ENCODE peak calls at places on chromosomes 6 and 20, in five cellular contexts. T is cardiac muscle cell, L is adrenal gland, J is colonic mucosa, Q is transverse colon. U is an unnamed sample. For H3K4me1, the result is how much of the 10 kb centered on the place peaks cover.

GRCh38 chr6:106626485-106626884 is 2.8 kb downstream of the RTN4IP1 start:
- DNase-seq in T (peak), L (no peak), J (no peak), Q (no peak), U (no peak)

GRCh38 chr6:24909281-24910216 is 26.2 kb downstream of the RIPOR2 start:
- DNase-seq in T (no peak), L (no peak), J (no peak), Q (no peak), U (no peak)

GRCh38 chr6:162442675-162443074 is 284.9 kb downstream of the PRKN start:
- DNase-seq in T (peak), L (peak), J (no peak), Q (no peak), U (no peak)

GRCh38 chr20:9139106-9139808 is 70.4 kb downstream of the PLCB4 start:
- DNase-seq in T (no peak), L (no peak), J (no peak), Q (no peak), U (no peak)

GRCh38 chr6:87154641-87155271 is 609 bp upstream of the ZNF292 start:
- DNase-seq in T (no peak), L (no peak), J (no peak), Q (no peak), U (no peak)

GRCh38 chr6:140871911-140872310 is 1260.8 kb upstream of the GJE1 start:
- DNase-seq in T (no peak), L (no peak), J (no peak), Q (no peak), U (no peak)

GRCh38 chr6:139699335-139699734 is 324.9 kb upstream of the CITED2 start:
- DNase-seq in T (no peak), L (peak), J (no peak), Q (no peak), U (no peak)

GRCh38 chr6:143962644-143962929 is 45.5 kb downstream of the PLAGL1 start:
- DNase-seq in T (no peak), L (no peak), J (no peak), Q (no peak), U (peak)

GRCh38 chr20:44212792-44213191 is 2.2 kb upstream of the OSER1 start:
- DNase-seq in T (no peak), L (no peak), J (no peak), Q (no peak), U (no peak)

GRCh38 chr6:70375882-70376281 is 37.4 kb upstream of the FAM135A start:
- DNase-seq in T (no peak), L (no peak), J (no peak), Q (no peak), U (no peak)

GRCh38 chr6:118495639-118496296 is 52.3 kb upstream of the PLN start:
- DNase-seq in T (no peak), L (no peak), J (no peak), Q (no peak), U (no peak)

GRCh38 chr6:135600086-135600702 is 102.7 kb upstream of the AHI1 start:
- DNase-seq in T (no peak), L (no peak), J (no peak), Q (no peak), U (peak)

GRCh38 chr6:94074764-94075163 is 655.4 kb upstream of the EPHA7 start:
- DNase-seq in T (no peak), L (no peak), J (no peak), Q (no peak), U (no peak)

GRCh38 chr6:149851461-149851860 is 12.7 kb downstream of the LRP11 start:
- DNase-seq in T (no peak), L (peak), J (no peak), Q (no peak), U (no peak)

GRCh38 chr20:11041396-11041795 is 367.6 kb upstream of the JAG1 start:
- DNase-seq in T (no peak), L (no peak), J (no peak), Q (no peak), U (no peak)

GRCh38 chr6:44662461-44663121 is 275.1 kb downstream of the CDC5L start:
- DNase-seq in T (no peak), L (no peak), J (no peak), Q (peak), U (peak)

GRCh38 chr20:7226156-7226555 is 458.7 kb downstream of the BMP2 start:
- DNase-seq in T (no peak), L (no peak), J (no peak), Q (no peak), U (no peak)

GRCh38 chr6:37033819-37034790 is 28.6 kb downstream of the FGD2 start:
- DNase-seq in T (no peak), L (no peak), J (no peak), Q (no peak), U (no peak)

GRCh38 chr6:56450882-56451739 is 191.6 kb downstream of the DST start:
- DNase-seq in T (no peak), L (peak), J (peak), Q (peak), U (peak)

GRCh38 chr6:157981395-157982296 is at the start of gene SYNJ2:
- DNase-seq in T (peak), L (peak), J (peak), Q (peak), U (peak)

GRCh38 chr6:90107721-90108364 is 188.8 kb downstream of the BACH2 start:
- DNase-seq in T (no peak), L (no peak), J (no peak), Q (no peak), U (no peak)

GRCh38 chr6:73391735-73392134 is 2.9 kb upstream of the DDX43 start:
- DNase-seq in T (no peak), L (no peak), J (no peak), Q (no peak), U (no peak)

GRCh38 chr6:158559338-158559894 is 475 bp upstream of the TMEM181 start:
- DNase-seq in T (no peak), L (no peak), J (no peak), Q (no peak), U (no peak)

DNA sequence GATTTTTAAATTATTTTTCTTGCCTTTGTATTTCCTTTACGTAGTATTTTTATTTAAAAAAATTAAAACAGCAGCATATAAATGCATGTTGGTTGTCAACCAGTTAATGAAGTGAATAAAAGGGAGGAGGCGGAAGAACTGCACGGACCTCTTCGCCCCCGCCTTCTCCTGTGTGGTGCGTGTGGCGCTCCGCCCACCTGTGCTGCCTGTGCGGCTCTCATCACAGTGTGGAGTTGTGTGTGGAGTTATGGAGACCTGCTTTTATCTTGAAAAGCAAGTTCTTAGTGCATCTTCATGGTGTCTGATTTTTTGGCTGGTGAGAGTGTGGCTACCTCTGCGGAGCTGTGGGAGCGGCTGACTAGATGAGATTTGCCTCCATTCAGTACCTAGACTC is 58.4 kb downstream of the PTPN1 start:
- DNase-seq in T (no peak), L (no peak), J (no peak), Q (no peak), U (no peak)
- H3K4me1 ChIP-seq in T (under half), L (under half), J (under half), Q (under half), U (under half)

GRCh38 chr6:31861150-31861549 is 1.5 kb downstream of the NEU1 start:
- DNase-seq in T (no peak), L (no peak), J (no peak), Q (no peak), U (no peak)
- H3K4me3 ChIP-seq in T (no peak), L (no peak), J (no peak), Q (no peak), U (no peak)

GRCh38 chr6:63872233-63872632 is 236.6 kb downstream of the PHF3 start:
- DNase-seq in T (no peak), L (no peak), J (no peak), Q (no peak), U (no peak)
- H3K4me1 ChIP-seq in T (under half), L (under half), J (under half), Q (under half), U (under half)

GRCh38 chr20:4132956-4133355 is 117.6 kb upstream of the RNF24 start:
- DNase-seq in T (no peak), L (no peak), J (no peak), Q (no peak), U (no peak)

GRCh38 chr20:4134861-4135379 is 119.6 kb upstream of the RNF24 start:
- DNase-seq in T (no peak), L (no peak), J (no peak), Q (peak), U (no peak)

GRCh38 chr20:4131911-4132310 is 116.6 kb upstream of the RNF24 start:
- DNase-seq in T (no peak), L (no peak), J (no peak), Q (no peak), U (no peak)

GRCh38 chr20:4134355-4134834 is 119.0 kb upstream of the RNF24 start:
- DNase-seq in T (no peak), L (no peak), J (no peak), Q (no peak), U (no peak)

DNA sequence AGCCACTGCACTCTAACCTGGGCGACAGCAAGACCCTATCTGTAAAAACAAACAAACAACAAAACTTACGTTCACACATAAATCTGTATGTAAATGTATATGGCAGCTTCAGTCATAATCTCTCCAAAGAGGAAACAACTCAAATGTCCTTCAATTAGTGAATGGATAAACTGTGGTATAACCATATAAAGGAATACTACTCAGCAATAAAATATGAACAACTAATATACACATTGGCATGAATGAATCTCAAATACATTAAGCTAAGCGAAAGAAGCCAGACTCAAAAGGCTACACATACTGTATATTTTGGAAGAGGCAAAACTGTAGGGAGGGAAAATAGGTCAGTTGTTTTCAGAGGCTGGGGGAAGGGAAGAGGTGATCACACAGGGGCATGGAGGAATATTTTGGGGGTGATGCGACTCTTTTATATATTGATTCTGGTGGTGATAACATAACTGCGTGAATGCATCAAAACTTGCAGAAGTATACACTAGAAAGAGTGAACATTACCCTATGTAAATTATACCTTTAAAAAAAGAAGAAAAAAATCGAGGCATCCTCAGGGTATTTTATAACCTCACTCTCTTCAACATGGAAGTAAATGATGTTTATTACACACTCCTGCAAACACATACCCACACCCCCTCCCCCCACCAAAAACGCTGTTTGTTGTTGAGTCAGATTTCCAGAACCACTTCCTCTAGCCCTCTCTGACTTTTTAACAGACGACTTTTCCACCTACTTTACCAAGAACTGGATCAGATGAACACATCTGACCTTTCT is 115.2 kb upstream of the RNF24 start:
- DNase-seq in T (no peak), L (no peak), J (no peak), Q (no peak), U (no peak)
- H3K4me3 ChIP-seq in T (no peak), L (no peak), J (no peak), Q (no peak), U (no peak)

GRCh38 chr20:41693136-41693979 is 75.2 kb upstream of the CHD6 start:
- DNase-seq in T (peak), L (peak), J (peak), Q (peak), U (peak)
- H3K4me1 ChIP-seq in T (under half), L (under half), J (under half), Q (under half), U (under half)

GRCh38 chr6:132131777-132132176 is 180.6 kb upstream of the CCN2 start:
- DNase-seq in T (no peak), L (no peak), J (no peak), Q (no peak), U (no peak)
- H3K4me3 ChIP-seq in T (no peak), L (no peak), J (no peak), Q (no peak), U (no peak)

GRCh38 chr20:50287512-50287911 is 96.9 kb downstream of the CEBPB start:
- DNase-seq in T (no peak), L (no peak), J (no peak), Q (no peak), U (no peak)

GRCh38 chr20:50286609-50287008 is 96.0 kb downstream of the CEBPB start:
- DNase-seq in T (no peak), L (peak), J (no peak), Q (peak), U (peak)

GRCh38 chr20:50286174-50286511 is 95.5 kb downstream of the CEBPB start:
- DNase-seq in T (no peak), L (no peak), J (no peak), Q (no peak), U (no peak)

GRCh38 chr20:50289581-50289980 is 99.0 kb downstream of the CEBPB start:
- DNase-seq in T (no peak), L (no peak), J (no peak), Q (no peak), U (no peak)

GRCh38 chr20:50288128-50288623 is 97.5 kb downstream of the CEBPB start:
- DNase-seq in T (no peak), L (no peak), J (no peak), Q (no peak), U (no peak)
- H3K4me1 ChIP-seq in T (under half), L (under half), J (under half), Q (under half), U (half or more)

DNA sequence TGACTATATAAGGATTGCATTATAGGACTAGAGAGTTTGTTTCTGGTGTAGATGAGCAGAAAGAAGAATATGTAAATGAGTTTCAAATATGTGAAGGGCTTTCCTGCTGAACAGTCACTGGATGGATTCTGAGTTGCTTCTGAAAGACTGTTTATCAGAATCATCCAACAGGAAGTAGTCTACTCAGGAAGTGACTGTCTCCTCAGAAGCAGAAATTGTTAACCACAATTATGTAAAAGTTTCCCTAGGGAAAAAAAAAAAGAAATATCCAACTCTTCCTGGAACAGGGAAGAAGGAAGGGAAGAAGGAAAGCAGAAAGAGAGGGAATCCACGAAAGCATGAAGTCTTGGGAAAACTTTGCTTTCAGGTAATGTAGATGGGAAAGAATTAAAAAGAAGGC is 138.9 kb downstream of the TENT5A start:
- DNase-seq in T (no peak), L (no peak), J (no peak), Q (no peak), U (no peak)
- H3K4me3 ChIP-seq in T (no peak), L (no peak), J (no peak), Q (no peak), U (no peak)